ENCODE peak calls at places on chromosomes 7 and 10, in nine cellular contexts. R is suprapubic skin, O is hepatocyte, V is left lung, X is left ventricle myocardium inferior, P is SK-N-MC, E is SK-N-SH, W is OCI-LY7, J is PC-3. N is an unnamed sample.

GRCh38 chr10:32054087-32054486 is 2.1 kb downstream of the KIF5B start:
- DNase-seq in R (no peak), O (peak; percentile 63), V (no peak), X (no peak), P (no peak), E (no peak), W (peak; percentile 6), J (peak; percentile 50), N (no peak)

GRCh38 chr7:22356010-22356854 is 722 bp downstream of the RAPGEF5 start:
- DNase-seq in R (no peak), O (peak; percentile 38), V (no peak), X (no peak), P (no peak), E (peak; percentile 33), W (peak; percentile 68), J (peak; percentile 26), N (peak; percentile 24)

GRCh38 chr10:49001402-49001801 is 61.8 kb upstream of the LRRC18 start:
- DNase-seq in R (no peak), O (peak; percentile 48), V (no peak), X (no peak), P (no peak), E (peak; percentile 50), W (no peak), J (peak; percentile 31), N (peak; percentile 30)

GRCh38 chr7:87016606-87017005 is 42.8 kb downstream of the ELAPOR2 start:
- DNase-seq in R (no peak), O (no peak), V (no peak), X (no peak), P (no peak), E (no peak), W (no peak), J (peak; percentile 44), N (no peak)

GRCh38 chr7:2687881-2688318 is at the start of gene AMZ1:
- DNase-seq in R (no peak), O (no peak), V (no peak), X (no peak), P (no peak), E (peak; percentile 80), W (no peak), J (no peak), N (no peak)

GRCh38 chr7:47652591-47652990 is 70.7 kb upstream of the TNS3 start:
- DNase-seq in R (no peak), O (no peak), V (no peak), X (no peak), P (no peak), E (no peak), W (no peak), J (no peak), N (no peak)

GRCh38 chr7:12719141-12719919 is 31.9 kb downstream of the ARL4A start:
- DNase-seq in R (no peak), O (no peak), V (no peak), X (no peak), P (no peak), E (no peak), W (no peak), J (peak; percentile 86), N (no peak)

GRCh38 chr10:19819419-19820033 is 3.3 kb downstream of the PLXDC2 start:
- DNase-seq in R (no peak), O (peak; percentile 56), V (no peak), X (no peak), P (peak; percentile 59), E (peak; percentile 66), W (peak; percentile 33), J (peak; percentile 71), N (no peak)

GRCh38 chr10:3476186-3476585 is 303.6 kb upstream of the PITRM1 start:
- DNase-seq in R (no peak), O (no peak), V (no peak), X (no peak), P (no peak), E (no peak), W (no peak), J (no peak), N (no peak)

GRCh38 chr7:2223321-2223720 is 9.4 kb downstream of the MAD1L1 start:
- DNase-seq in R (no peak), O (no peak), V (no peak), X (no peak), P (no peak), E (no peak), W (no peak), J (no peak), N (no peak)

GRCh38 chr7:25754751-25755150 is 397.2 kb upstream of the NFE2L3 start:
- DNase-seq in R (no peak), O (no peak), V (no peak), X (no peak), P (no peak), E (no peak), W (no peak), J (no peak), N (no peak)
- H3K27ac ChIP-seq in R (peak overlapping the region; percentile 71), O (no peak overlapping the region), V (no peak overlapping the region), X (no peak overlapping the region), P (no peak overlapping the region), E (no peak overlapping the region), W (no peak overlapping the region), J (no peak overlapping the region), N (no peak overlapping the region)

DNA sequence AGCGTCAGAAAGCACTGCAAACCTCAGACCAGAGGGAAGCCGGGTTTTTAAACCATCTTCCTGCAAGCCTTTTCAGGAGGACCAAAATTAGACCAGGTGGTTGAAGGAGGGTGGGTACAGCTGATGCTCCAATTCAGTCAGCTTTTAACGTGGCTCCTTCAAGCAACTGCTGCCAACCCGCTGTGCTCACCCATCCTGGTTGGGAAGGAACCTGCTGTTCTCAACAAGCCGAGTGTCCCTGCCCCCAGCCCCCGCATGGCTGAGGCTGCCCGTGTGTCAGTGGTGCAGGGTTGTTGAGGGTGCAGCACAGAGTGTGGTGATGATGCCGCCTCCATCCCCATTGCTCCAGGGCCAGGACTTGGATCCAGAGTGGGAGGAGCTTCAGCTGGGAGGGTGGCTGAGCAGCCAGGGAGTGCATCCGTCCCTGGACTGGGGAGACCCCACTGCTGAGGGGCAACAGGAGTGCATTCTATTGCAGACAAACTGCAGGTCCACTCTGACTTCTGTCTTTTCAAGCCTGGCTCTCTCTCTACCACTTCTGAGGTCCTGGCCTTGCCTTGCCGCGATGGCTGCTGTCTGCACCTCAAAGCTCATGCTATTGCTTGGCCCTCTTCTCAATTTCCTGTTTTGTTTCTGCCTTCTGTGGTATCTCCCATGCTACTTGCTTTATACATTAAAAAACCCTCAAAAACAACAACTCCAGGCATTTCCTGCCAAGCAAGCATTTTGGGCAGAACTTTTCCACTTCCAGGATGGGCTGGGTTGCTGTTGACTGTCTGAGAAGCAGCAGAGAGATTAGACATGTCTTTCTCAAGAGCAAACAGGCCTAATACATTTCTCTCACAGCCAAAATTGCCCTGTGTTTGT is 134.7 kb downstream of the DNAJB6 start:
- DNase-seq in R (peak; percentile 62), O (no peak), V (no peak), X (no peak), P (no peak), E (no peak), W (no peak), J (no peak), N (no peak)
- H3K9me3 ChIP-seq in R (peaks cover 9% of the 10 kb centered on the region), O (no peaks in the 10 kb centered on the region), V (no peaks in the 10 kb centered on the region), X (peaks cover 24% of the 10 kb centered on the region), P (no peaks in the 10 kb centered on the region), E (peaks cover 5% of the 10 kb centered on the region), W (peaks cover 15% of the 10 kb centered on the region), J (peaks cover 13% of the 10 kb centered on the region), N (peaks cover 10% of the 10 kb centered on the region)

DNA sequence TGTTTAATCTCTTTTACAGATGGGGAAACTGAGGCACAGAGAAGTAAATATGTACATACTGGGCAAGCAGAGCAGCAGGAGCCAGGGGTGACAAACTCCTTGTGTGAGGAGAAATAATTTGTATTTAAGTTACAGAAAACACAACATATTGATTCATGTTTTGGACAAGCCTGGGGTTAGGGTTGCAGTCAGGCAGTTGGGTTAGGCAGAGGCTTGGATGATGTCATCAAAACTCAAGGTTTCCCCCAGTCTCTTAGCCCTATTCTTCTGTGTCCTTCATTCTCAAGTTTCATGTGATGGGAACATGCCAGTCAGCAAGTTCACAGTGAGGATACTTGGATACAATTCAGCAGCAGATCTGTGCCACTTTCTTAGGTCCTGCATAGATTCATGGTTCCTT is 181.4 kb downstream of the CXCL12 start:
- DNase-seq in R (no peak), O (no peak), V (no peak), X (no peak), P (no peak), E (no peak), W (no peak), J (no peak), N (no peak)
- H3K27ac ChIP-seq in R (no peak overlapping the region), O (no peak overlapping the region), V (no peak overlapping the region), X (no peak overlapping the region), P (no peak overlapping the region), E (no peak overlapping the region), W (no peak overlapping the region), J (no peak overlapping the region), N (no peak overlapping the region)

DNA sequence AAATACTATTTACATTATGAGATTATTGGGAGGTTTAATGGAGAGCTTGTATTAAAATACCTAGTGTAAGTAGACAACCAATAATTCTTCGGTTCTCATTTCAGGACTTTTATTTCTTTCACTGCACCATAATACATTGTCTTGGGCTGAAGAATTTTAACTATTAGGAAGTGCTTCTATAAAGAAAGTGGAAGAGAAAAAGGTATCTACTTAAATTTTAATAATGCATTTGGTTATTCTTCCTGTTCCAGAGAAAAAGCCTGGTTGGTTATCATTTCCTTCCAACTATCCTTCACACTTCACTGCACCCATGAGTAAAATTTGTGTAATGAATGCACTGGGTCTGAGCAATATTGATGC is 629.0 kb upstream of the DPP6 start:
- DNase-seq in R (no peak), O (no peak), V (no peak), X (no peak), P (no peak), E (no peak), W (no peak), J (no peak), N (no peak)
- H3K9me3 ChIP-seq in R (no peaks in the 10 kb centered on the region), O (no peaks in the 10 kb centered on the region), V (no peaks in the 10 kb centered on the region), X (no peaks in the 10 kb centered on the region), P (no peaks in the 10 kb centered on the region), E (no peaks in the 10 kb centered on the region), W (no peaks in the 10 kb centered on the region), J (peaks cover 7% of the 10 kb centered on the region), N (no peaks in the 10 kb centered on the region)

DNA sequence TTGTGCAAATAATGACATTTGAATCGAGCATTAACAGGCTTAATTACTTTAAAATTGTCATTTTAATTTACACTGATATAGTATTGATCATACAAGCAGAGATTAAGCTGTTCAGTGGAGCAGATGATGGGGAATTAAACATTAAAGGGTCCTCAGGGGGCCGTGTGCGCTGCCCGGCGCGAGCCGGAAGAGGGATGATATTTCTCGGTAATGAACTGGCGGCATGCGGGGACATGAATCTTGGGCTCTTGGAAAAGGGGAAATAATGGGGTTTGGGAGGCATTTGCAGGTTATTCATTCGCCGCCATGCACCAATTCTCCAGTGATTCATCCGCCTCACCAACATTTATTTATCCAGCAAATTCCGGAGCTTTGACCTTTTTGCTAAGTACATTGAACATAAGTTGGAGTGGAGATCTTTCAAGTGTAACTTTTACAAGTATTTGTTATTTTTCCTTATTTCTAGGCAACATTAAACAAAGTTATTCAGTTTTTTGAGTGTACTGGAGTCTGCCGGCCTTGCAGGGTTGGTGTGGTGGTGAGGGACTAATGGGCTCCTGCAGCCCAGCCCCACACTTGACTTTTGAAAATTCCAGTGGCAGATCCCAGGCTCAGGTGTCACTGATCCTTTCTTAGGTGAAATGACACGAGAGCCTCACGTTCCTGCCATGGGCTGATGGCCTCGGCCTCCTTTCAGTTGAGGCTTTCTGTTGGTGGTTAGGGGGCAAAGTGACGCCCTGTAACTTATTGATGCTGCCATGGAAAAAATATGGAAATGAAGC is 118.1 kb downstream of the NKX6-2 start:
- DNase-seq in R (no peak), O (no peak), V (peak; percentile 59), X (no peak), P (no peak), E (no peak), W (no peak), J (peak; percentile 57), N (no peak)
- H3K27ac ChIP-seq in R (no peak overlapping the region), O (no peak overlapping the region), V (peak overlapping the region; percentile 6), X (no peak overlapping the region), P (no peak overlapping the region), E (no peak overlapping the region), W (no peak overlapping the region), J (peak overlapping the region; percentile 100), N (no peak overlapping the region)